ENCODE peak calls at places on chromosomes 16 and 17, in four cellular contexts. T, U, V and R are unnamed samples.

GRCh38 chr17:34913001-34913400 is 48.3 kb downstream of the CCT6B start:
- DNase-seq in U (no peak), V (no peak), T (no peak), R (no peak)

GRCh38 chr17:4893721-4894560 is 5.4 kb upstream of the C17orf107 start:
- DNase-seq in U (no peak), V (no peak), T (no peak), R (no peak)

GRCh38 chr16:79969458-79969857 is 368.9 kb upstream of the MAF start:
- DNase-seq in U (no peak), T (no peak), V (no peak), R (no peak)

GRCh38 chr17:70621593-70621992 is 452.3 kb downstream of the KCNJ2 start:
- DNase-seq in U (no peak), V (no peak), T (peak; percentile 21), R (no peak)

GRCh38 chr17:58331815-58332719 is 3.5 kb upstream of the TSPOAP1 start:
- DNase-seq in U (peak; percentile 80), T (no peak), V (no peak), R (no peak)

GRCh38 chr16:57603110-57604024 is 25.1 kb upstream of the ADGRG1 start:
- DNase-seq in V (no peak), U (no peak), T (no peak), R (no peak)

GRCh38 chr16:75372236-75372856 is 61.0 kb downstream of the CFDP1 start:
- DNase-seq in V (no peak), U (no peak), T (no peak), R (no peak)

GRCh38 chr16:2835638-2836493 is 5.8 kb downstream of the ZG16B start:
- DNase-seq in V (peak; percentile 74), U (no peak), T (peak; percentile 93), R (peak; percentile 70)

GRCh38 chr17:12085076-12085949 is 64.6 kb downstream of the MAP2K4 start:
- DNase-seq in V (no peak), U (no peak), T (no peak), R (no peak)

GRCh38 chr17:68198931-68199836 is 48.7 kb upstream of the AMZ2 start:
- DNase-seq in T (no peak), U (no peak), V (no peak), R (peak; percentile 29)

GRCh38 chr17:81257533-81257932 is 18.4 kb downstream of the NDUFAF8 start:
- DNase-seq in T (no peak), V (no peak), U (no peak), R (no peak)

GRCh38 chr16:8493885-8494487 is 96.3 kb downstream of the TMEM114 start:
- DNase-seq in T (no peak), V (no peak), U (no peak), R (no peak)

GRCh38 chr17:27378482-27379200 is 77.6 kb upstream of the KSR1 start:
- DNase-seq in T (no peak), V (peak; percentile 14), U (no peak), R (no peak)

GRCh38 chr17:3008336-3009279 is 54.8 kb downstream of the OR1D5 start:
- DNase-seq in T (no peak), U (no peak), V (no peak), R (no peak)

GRCh38 chr17:66829883-66830282 is 5.0 kb upstream of the CACNG5 start:
- DNase-seq in V (no peak), U (no peak), T (no peak), R (no peak)

GRCh38 chr16:27843800-27844199 is 219.7 kb downstream of the GSG1L start:
- DNase-seq in U (no peak), T (no peak), V (no peak), R (no peak)

GRCh38 chr17:43584666-43585102 is 38.5 kb upstream of the ETV4 start:
- DNase-seq in U (no peak), T (no peak), V (no peak), R (peak; percentile 68)

GRCh38 chr17:37519241-37519985 is 29.7 kb downstream of the DUSP14 start:
- DNase-seq in U (no peak), T (peak; percentile 21), V (no peak), R (no peak)

GRCh38 chr17:30443721-30444120 is 33.5 kb upstream of the GOSR1 start:
- DNase-seq in T (no peak), U (no peak), V (no peak), R (no peak)

GRCh38 chr16:9429946-9430345 is 338.5 kb downstream of the HAPSTR1 start:
- DNase-seq in T (no peak), V (no peak), U (no peak), R (no peak)

GRCh38 chr16:50310308-50311133 is 44.2 kb downstream of the ADCY7 start:
- DNase-seq in U (no peak), T (no peak), V (no peak), R (peak; percentile 3)

GRCh38 chr16:2985457-2985856 is 5.2 kb upstream of the PKMYT1 start:
- DNase-seq in V (no peak), U (no peak), T (no peak), R (no peak)

GRCh38 chr17:62193297-62193696 is 128.2 kb upstream of the MED13 start:
- DNase-seq in V (no peak), U (no peak), T (no peak), R (no peak)

GRCh38 chr17:33451221-33451620 is 158.1 kb upstream of the ASIC2 start:
- DNase-seq in T (peak; percentile 63), U (no peak), V (no peak), R (peak; percentile 19)

GRCh38 chr16:31202402-31203385 is at the start of gene PYCARD:
- DNase-seq in V (peak; percentile 21), U (peak; percentile 17), T (peak; percentile 43), R (peak; percentile 58)

GRCh38 chr16:81519298-81520150 is 74.9 kb downstream of the CMIP start:
- DNase-seq in V (no peak), U (no peak), T (no peak), R (no peak)

GRCh38 chr17:44398692-44399691 is 9.5 kb upstream of the ITGA2B start:
- DNase-seq in T (no peak), U (no peak), V (no peak), R (no peak)

DNA sequence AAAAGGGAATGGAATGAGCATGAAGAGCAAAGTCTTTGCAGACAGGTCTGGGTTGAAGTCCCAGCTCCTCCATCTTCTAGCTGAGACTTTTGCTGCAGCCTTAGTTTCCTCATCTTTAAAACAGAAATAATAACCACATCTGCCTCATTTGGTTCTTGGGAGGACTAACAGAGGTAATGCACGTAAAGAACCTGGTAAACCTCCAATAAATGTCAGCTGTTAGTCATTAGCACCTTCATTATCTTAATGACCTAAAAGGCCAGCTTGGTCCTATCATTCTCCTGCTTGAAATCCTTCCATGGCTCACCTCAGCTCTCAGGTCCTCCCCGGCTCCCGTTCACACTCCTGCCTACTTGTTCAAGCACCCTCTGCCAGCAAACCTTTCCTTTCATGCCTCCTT is 51.8 kb downstream of the SKAP1 start:
- DNase-seq in U (no peak), T (no peak), V (no peak), R (no peak)
- H3K27me3 ChIP-seq in U (no peaks in the 10 kb centered on the region), T (peaks cover 11% of the 10 kb centered on the region), V (no peaks in the 10 kb centered on the region), R (peaks cover 23% of the 10 kb centered on the region)

DNA sequence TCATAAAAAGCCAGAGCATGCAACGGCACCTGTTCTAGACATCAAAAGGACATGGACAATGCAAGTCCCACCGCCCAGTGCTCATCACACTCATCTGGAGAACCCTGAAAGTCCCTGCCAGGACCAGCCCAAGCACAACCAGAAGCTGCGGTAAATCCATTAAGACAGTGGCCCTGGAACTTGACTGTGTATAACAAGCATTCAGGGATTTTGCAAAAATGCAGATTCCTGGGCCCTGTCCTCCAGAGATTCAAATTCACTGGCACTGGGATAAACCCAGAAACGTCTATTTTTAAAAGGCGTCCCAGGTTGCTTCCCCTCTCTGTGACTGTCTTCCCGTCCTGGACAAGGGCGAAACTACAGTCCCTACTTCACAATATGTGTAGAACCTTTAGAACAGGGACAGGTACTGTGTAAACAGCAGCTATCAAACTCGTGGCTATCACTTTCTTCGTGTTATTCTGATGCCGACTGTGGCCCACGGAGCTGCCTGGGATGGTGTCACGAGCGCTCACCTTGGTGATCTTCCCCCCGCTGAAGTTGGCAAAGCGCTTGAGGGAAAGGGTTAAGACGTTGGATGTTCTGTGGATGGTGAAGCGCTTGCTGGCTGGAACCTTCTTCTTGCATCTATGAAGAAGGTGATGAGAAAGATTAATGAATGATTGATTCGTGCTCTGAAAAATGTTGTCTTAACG is 22.3 kb downstream of the USP36 start:
- DNase-seq in T (no peak), U (no peak), V (no peak), R (no peak)
- H3K36me3 ChIP-seq in T (peaks cover 92% of the 10 kb centered on the region), U (peaks cover 57% of the 10 kb centered on the region), V (peaks cover 9% of the 10 kb centered on the region), R (no peaks in the 10 kb centered on the region)

DNA sequence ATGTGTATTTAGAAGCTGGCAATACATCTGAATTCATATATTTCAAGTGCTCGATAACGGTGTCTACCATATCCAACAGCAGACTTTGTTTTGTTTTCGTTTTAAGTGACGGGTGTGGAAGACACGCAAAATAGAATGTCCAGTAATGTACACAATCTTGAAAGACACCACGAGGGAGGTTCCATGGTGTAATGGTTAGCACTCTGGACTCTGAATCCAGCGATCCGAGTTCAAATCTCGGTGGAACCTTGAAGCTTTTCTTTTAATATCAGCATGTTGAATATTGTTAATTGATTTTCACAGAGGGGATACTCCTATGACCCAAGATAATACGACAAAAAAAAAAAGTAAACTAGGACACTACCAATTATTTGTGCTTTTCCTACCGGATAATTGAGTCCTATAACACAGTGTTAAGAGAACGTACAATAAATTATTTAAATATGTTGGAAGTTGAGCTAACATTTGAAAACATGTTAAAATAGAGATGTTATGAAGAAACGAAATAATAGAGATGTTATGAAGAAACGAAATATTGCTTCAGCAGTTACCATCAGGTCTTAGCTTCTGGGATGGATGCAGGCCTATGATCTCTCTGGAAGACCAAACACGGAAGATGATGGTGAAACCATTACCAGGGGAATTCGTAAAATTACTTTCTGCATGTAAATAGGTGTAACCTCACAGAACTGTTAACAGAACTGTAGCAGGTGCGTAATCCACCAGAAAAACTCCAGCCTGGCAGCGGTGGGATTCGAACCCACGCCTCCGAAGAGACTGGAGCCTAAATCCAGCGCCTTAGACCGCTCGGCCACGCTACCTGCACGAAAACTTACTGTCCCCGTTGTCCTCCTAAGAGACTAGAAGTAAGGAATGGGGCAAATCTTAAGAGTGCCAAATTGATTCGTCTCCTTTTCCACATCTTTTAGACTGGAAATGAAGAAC is 1.5 kb upstream of the ALOXE3 start:
- DNase-seq in U (peak; percentile 58), T (peak; percentile 97), V (peak; percentile 72), R (peak; percentile 91)
- H3K27me3 ChIP-seq in U (peaks cover 22% of the 10 kb centered on the region), T (peaks cover 49% of the 10 kb centered on the region), V (no peaks in the 10 kb centered on the region), R (peaks cover 42% of the 10 kb centered on the region)

GRCh38 chr17:17831208-17832039 is 5.4 kb downstream of the SREBF1 start:
- DNase-seq in U (no peak), T (no peak), V (no peak), R (no peak)
- H3K36me3 ChIP-seq in U (peaks cover 7% of the 10 kb centered on the region), T (peaks cover 25% of the 10 kb centered on the region), V (no peaks in the 10 kb centered on the region), R (no peaks in the 10 kb centered on the region)

GRCh38 chr17:39094607-39095308 is 56.7 kb downstream of the PLXDC1 start:
- DNase-seq in T (no peak), V (no peak), U (peak; percentile 19), R (no peak)
- H3K27me3 ChIP-seq in T (peaks cover 11% of the 10 kb centered on the region), V (no peaks in the 10 kb centered on the region), U (no peaks in the 10 kb centered on the region), R (no peaks in the 10 kb centered on the region)

DNA sequence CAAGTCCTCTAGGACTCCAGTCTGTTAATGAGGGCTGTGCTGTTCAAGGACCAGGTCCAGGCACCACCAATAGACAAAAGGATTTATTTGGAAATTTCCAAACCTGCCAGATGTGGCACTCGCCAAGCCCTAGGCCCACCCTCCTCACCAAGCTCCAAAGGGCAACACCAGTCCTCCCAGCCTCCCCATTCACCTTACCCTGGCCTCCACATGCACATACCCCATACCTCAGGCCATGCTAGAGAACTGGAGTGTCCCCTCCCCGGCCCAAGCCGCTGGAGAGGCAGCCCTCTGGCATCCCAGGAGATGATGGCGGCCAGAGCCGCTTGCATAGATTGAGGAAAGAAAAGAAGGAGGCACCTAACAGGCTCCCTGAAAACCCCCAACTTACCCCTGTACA is 4.6 kb upstream of the FTSJ3 start:
- DNase-seq in U (no peak), V (no peak), T (no peak), R (no peak)
- H3K36me3 ChIP-seq in U (peaks cover 61% of the 10 kb centered on the region), V (peaks cover 49% of the 10 kb centered on the region), T (peaks cover 87% of the 10 kb centered on the region), R (peaks cover 4% of the 10 kb centered on the region)

GRCh38 chr17:10815318-10815717 is 11.4 kb upstream of the TMEM238L start:
- DNase-seq in T (no peak), V (peak; percentile 16), U (no peak), R (no peak)
- H3K27me3 ChIP-seq in T (peaks cover 3% of the 10 kb centered on the region), V (no peaks in the 10 kb centered on the region), U (no peaks in the 10 kb centered on the region), R (no peaks in the 10 kb centered on the region)